ENCODE peak calls at places on chromosomes 13 and 19, in six cellular contexts. O is brain microvascular endothelial cell, L is uterus, C is aorta, K is HCT116, I is cardiac muscle cell. V is an unnamed sample.
A peak's percentile ranks its signal among the peaks of the same experiment; 100 is the strongest.

GRCh38 chr19:32673573-32673972 is 1.4 kb downstream of the ANKRD27 start:
- DNase-seq in O (no peak), L (no peak), C (no peak), K (no peak), I (no peak), V (peak; percentile 37)

GRCh38 chr19:51784922-51785690 is 9.9 kb upstream of the FPR3 start:
- DNase-seq in O (peak; percentile 32), L (peak; percentile 69), C (no peak), K (no peak), I (no peak), V (no peak)

GRCh38 chr13:32309812-32310706 is 5.1 kb downstream of the ZAR1L start:
- DNase-seq in O (peak; percentile 43), L (no peak), C (no peak), K (peak; percentile 54), I (peak; percentile 70), V (peak; percentile 15)

GRCh38 chr13:99968521-99969367 is 2.8 kb downstream of the ZIC5 start:
- DNase-seq in O (no peak), L (no peak), C (no peak), K (no peak), I (peak; percentile 62), V (no peak)

GRCh38 chr13:24083722-24084421 is 76.6 kb upstream of the SPATA13 start:
- DNase-seq in O (no peak), L (no peak), C (no peak), K (no peak), I (no peak), V (peak; percentile 46)

GRCh38 chr13:50361282-50361681 is 346.0 kb downstream of the KCNRG start:
- DNase-seq in O (no peak), L (no peak), C (no peak), K (no peak), I (no peak), V (no peak)

GRCh38 chr19:40257096-40257517 is 28.0 kb downstream of the AKT2 start:
- DNase-seq in O (no peak), L (no peak), C (no peak), K (no peak), I (no peak), V (no peak)

GRCh38 chr19:11480927-11481776 is at the start of gene ELAVL3:
- DNase-seq in O (no peak), L (no peak), C (no peak), K (no peak), I (no peak), V (peak; percentile 79)

GRCh38 chr13:93355094-93355493 is 128.5 kb downstream of the GPC6 start:
- DNase-seq in O (no peak), L (no peak), C (no peak), K (no peak), I (no peak), V (no peak)

GRCh38 chr13:49419292-49419691 is 24.6 kb downstream of the CAB39L start:
- DNase-seq in O (peak; percentile 42), L (no peak), C (no peak), K (no peak), I (no peak), V (no peak)

GRCh38 chr19:33488826-33489225 is 32.8 kb downstream of the PEPD start:
- DNase-seq in O (no peak), L (no peak), C (peak; percentile 64), K (no peak), I (no peak), V (no peak)

GRCh38 chr13:93224545-93224944 is 2.1 kb upstream of the GPC6 start:
- DNase-seq in O (peak; percentile 25), L (no peak), C (no peak), K (no peak), I (peak; percentile 41), V (no peak)

GRCh38 chr19:48554385-48555091 is 2.6 kb downstream of the SULT2B1 start:
- DNase-seq in O (no peak), L (no peak), C (no peak), K (no peak), I (peak; percentile 19), V (no peak)

GRCh38 chr19:1749373-1750342 is 3.6 kb upstream of the ONECUT3 start:
- DNase-seq in O (no peak), L (no peak), C (no peak), K (no peak), I (no peak), V (no peak)

GRCh38 chr13:50144473-50145160 is 129.4 kb downstream of the KCNRG start:
- DNase-seq in O (no peak), L (no peak), C (no peak), K (no peak), I (no peak), V (no peak)

GRCh38 chr19:35348909-35349611 is 1.4 kb downstream of the FFAR1 start:
- DNase-seq in O (no peak), L (no peak), C (peak; percentile 62), K (no peak), I (no peak), V (no peak)

GRCh38 chr19:2475018-2475701 is 767 bp upstream of the GADD45B start:
- DNase-seq in O (peak; percentile 58), L (peak; percentile 63), C (peak; percentile 86), K (no peak), I (peak; percentile 61), V (no peak)

GRCh38 chr13:83453723-83454122 is 428.6 kb downstream of the SLITRK1 start:
- DNase-seq in O (no peak), L (no peak), C (peak; percentile 73), K (no peak), I (no peak), V (no peak)

GRCh38 chr13:48965736-48966135 is 10.0 kb upstream of the FNDC3A start:
- DNase-seq in O (no peak), L (no peak), C (no peak), K (no peak), I (no peak), V (no peak)

GRCh38 chr19:29771708-29772415 is 39.9 kb upstream of the CCNE1 start:
- DNase-seq in O (peak; percentile 40), L (no peak), C (no peak), K (peak; percentile 43), I (peak; percentile 77), V (peak; percentile 59)

GRCh38 chr19:42529248-42529764 is 1.0 kb upstream of the CEACAM1 start:
- DNase-seq in O (peak; percentile 30), L (peak; percentile 37), C (no peak), K (peak; percentile 31), I (peak; percentile 59), V (peak; percentile 78)

GRCh38 chr13:36918246-36919060 is 1.6 kb downstream of the SMAD9 start:
- DNase-seq in O (peak; percentile 6), L (no peak), C (no peak), K (no peak), I (peak; percentile 44), V (no peak)

GRCh38 chr19:2324220-2324948 is 4.0 kb downstream of the LSM7 start:
- DNase-seq in O (no peak), L (no peak), C (no peak), K (no peak), I (no peak), V (no peak)

GRCh38 chr19:53969366-53969765 is 6.6 kb downstream of the CACNG8 start:
- DNase-seq in O (no peak), L (no peak), C (no peak), K (no peak), I (no peak), V (no peak)

GRCh38 chr13:29901714-29902631 is 51.6 kb upstream of the UBL3 start:
- DNase-seq in O (peak; percentile 97), L (peak; percentile 32), C (no peak), K (no peak), I (no peak), V (no peak)

GRCh38 chr13:80199067-80199466 is 141.9 kb downstream of the SPRY2 start:
- DNase-seq in O (no peak), L (no peak), C (no peak), K (no peak), I (no peak), V (no peak)

GRCh38 chr13:44759723-44760360 is 183.7 kb upstream of the TSC22D1 start:
- DNase-seq in O (no peak), L (no peak), C (no peak), K (no peak), I (no peak), V (no peak)

GRCh38 chr13:44760434-44760833 is 184.3 kb upstream of the TSC22D1 start:
- DNase-seq in O (no peak), L (no peak), C (no peak), K (no peak), I (no peak), V (no peak)

GRCh38 chr13:44757671-44758070 is 181.5 kb upstream of the TSC22D1 start:
- DNase-seq in O (no peak), L (no peak), C (no peak), K (no peak), I (no peak), V (no peak)

GRCh38 chr13:44758595-44759221 is 182.6 kb upstream of the TSC22D1 start:
- DNase-seq in O (peak; percentile 94), L (no peak), C (no peak), K (no peak), I (no peak), V (no peak)

DNA sequence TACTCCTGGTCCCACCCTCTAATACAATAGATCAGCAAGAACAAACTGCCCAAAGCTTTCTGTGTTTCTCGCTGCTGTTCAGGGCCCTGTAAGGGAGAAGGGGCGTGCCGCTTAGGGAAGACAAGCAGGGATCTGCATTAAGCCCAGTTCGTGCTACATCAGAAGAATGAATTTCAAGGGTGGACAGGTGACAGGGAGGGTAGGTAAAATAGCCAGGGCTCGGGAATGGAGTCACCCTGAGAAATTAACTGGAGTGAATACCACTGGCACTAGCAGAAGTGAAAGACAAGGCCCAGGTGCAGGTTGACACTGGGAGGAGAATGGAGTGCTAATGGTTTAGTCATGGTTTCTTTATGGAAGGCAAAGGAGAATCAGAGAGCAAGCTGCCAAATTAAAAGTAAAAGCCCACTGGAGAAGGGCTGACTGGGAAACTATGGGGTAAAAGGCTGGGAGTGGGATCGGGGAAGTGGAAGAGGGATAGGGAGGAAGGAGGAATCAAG is 183.1 kb upstream of the TSC22D1 start:
- DNase-seq in O (no peak), L (no peak), C (no peak), K (no peak), I (no peak), V (no peak)
- H3K4me3 ChIP-seq in O (no peak overlapping the region), L (no peak overlapping the region), C (no peak overlapping the region), K (no peak overlapping the region), I (no peak overlapping the region), V (no peak overlapping the region)

DNA sequence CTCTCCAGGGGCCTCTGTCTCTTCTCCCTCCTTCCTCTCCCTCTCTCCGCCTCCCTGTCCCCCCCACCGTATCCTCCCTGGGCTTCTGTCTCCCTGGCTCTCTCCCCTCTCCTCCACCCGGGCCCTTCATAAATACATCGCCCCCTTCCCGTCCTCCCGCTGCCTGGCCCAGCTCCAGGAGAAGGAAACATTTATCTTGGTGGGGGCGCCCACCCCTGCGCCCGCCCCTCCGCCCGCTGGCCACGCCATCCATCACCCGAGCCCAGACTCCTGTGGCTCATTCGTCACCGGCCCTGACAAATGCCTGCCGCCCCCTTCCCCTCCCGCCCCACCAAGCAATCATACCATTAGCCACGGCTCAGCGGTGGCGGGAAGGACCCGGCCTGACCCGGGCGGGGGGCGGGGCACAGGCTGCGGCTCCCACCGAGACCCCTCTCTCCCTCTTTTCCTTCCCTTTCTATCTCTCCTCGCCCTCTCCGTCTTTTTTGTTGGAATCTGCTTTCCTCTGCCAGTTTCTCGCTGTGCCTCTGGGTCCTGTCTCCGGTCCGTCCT is 2.6 kb upstream of the MEIS3 start:
- DNase-seq in O (no peak), L (peak; percentile 69), C (no peak), K (no peak), I (peak; percentile 49), V (peak; percentile 35)
- H3K27ac ChIP-seq in O (no peak overlapping the region), L (peak overlapping the region; percentile 56), C (no peak overlapping the region), K (no peak overlapping the region), I (no peak overlapping the region), V (no peak overlapping the region)

GRCh38 chr19:50419580-50420035 is 870 bp downstream of the SPIB start:
- DNase-seq in O (no peak), L (no peak), C (no peak), K (no peak), I (no peak), V (no peak)
- H3K4me3 ChIP-seq in O (no peak overlapping the region), L (no peak overlapping the region), C (no peak overlapping the region), K (no peak overlapping the region), I (no peak overlapping the region), V (no peak overlapping the region)

GRCh38 chr13:91155512-91156114 is 191.9 kb upstream of the MIR17HG start:
- DNase-seq in O (no peak), L (no peak), C (no peak), K (no peak), I (no peak), V (no peak)
- H3K27ac ChIP-seq in O (no peak overlapping the region), L (no peak overlapping the region), C (no peak overlapping the region), K (no peak overlapping the region), I (no peak overlapping the region), V (no peak overlapping the region)

V was measured in dorsolateral prefrontal cortex.